ENCODE peak calls at places on chromosomes 6 and 20, in six cellular contexts. D is CD4-positive, CD25-positive, alpha-beta regulatory T cell; L is lower lobe of right lung; Q is OCI-LY7; M is fibroblast of lung; B is aorta. S is an unnamed sample.

GRCh38 chr6:15876406-15876805 is 213.6 kb upstream of the DTNBP1 start:
- DNase-seq in D (no peak), L (no peak), Q (no peak), M (peak), B (no peak), S (no peak)

GRCh38 chr20:50054626-50055511 is 58.1 kb downstream of the UBE2V1 start:
- DNase-seq in D (no peak), L (no peak), Q (no peak), M (peak), B (no peak), S (peak)

GRCh38 chr6:137868721-137869631 is 1.9 kb downstream of the TNFAIP3 start:
- DNase-seq in D (peak), L (no peak), Q (peak), M (no peak), B (no peak), S (no peak)

GRCh38 chr6:4805553-4806307 is 29.5 kb downstream of the CDYL start:
- DNase-seq in D (no peak), L (peak), Q (peak), M (peak), B (peak), S (peak)

GRCh38 chr6:107153061-107153460 is 37.7 kb upstream of the BEND3 start:
- DNase-seq in D (no peak), L (no peak), Q (no peak), M (peak), B (no peak), S (no peak)

GRCh38 chr6:33772114-33772830 is 16.7 kb downstream of the LEMD2 start:
- DNase-seq in D (no peak), L (no peak), Q (no peak), M (no peak), B (no peak), S (no peak)

GRCh38 chr20:6848992-6849391 is 81.5 kb downstream of the BMP2 start:
- DNase-seq in D (no peak), L (no peak), Q (no peak), M (no peak), B (no peak), S (no peak)

GRCh38 chr20:36483919-36484808 is 57.2 kb upstream of the MYL9 start:
- DNase-seq in D (no peak), L (no peak), Q (no peak), M (no peak), B (no peak), S (no peak)

GRCh38 chr6:81773887-81774286 is 21.4 kb upstream of the TENT5A start:
- DNase-seq in D (no peak), L (no peak), Q (no peak), M (no peak), B (no peak), S (no peak)

GRCh38 chr20:6122873-6123649 is at the start of gene FERMT1:
- DNase-seq in D (peak), L (peak), Q (no peak), M (peak), B (no peak), S (peak)

DNA sequence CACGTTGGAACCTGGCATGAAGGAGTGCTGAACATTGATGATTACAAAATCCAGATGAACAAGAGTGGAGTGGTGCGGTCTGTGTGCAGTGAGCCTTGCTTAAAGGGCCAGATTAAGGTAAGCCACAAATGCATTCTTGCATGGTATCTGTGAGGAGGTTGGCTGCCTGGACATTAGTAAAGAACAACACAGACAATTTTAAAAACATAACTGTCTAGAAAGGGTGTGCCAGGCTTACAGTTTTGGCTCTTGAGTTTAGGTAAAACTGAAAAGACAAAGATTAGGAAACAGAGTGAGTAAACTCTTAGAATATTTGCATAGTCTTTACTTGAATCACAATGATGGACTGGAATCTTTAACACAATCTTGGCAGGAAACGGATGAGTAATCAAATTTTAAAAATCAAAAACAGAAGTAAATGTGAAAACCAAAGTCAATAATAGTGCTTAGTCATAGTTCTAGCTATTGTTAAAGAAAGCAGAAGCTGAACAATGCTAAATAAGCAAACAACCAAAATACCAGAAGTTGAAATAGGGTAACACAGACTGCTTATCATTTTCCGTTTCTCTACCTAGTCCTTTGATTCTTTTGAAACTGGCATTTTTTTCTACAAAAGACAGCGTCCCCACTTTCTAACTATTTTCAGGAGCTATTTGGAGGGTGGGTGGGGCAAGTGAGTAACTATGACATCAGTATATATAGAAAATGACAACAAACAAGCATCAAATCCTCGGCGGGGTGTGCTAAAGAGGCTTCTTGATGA is 185.9 kb upstream of the RAB32 start:
- DNase-seq in D (peak), L (no peak), Q (no peak), M (peak), B (no peak), S (no peak)
- H3K27ac ChIP-seq in D (no peak), L (no peak), Q (no peak), M (peak), B (no peak), S (no peak)

GRCh38 chr6:154316131-154316530 is 40.5 kb downstream of the IPCEF1 start:
- DNase-seq in D (no peak), L (no peak), Q (no peak), M (no peak), B (no peak), S (no peak)
- H3K27ac ChIP-seq in D (no peak), L (no peak), Q (no peak), M (no peak), B (no peak), S (no peak)

DNA sequence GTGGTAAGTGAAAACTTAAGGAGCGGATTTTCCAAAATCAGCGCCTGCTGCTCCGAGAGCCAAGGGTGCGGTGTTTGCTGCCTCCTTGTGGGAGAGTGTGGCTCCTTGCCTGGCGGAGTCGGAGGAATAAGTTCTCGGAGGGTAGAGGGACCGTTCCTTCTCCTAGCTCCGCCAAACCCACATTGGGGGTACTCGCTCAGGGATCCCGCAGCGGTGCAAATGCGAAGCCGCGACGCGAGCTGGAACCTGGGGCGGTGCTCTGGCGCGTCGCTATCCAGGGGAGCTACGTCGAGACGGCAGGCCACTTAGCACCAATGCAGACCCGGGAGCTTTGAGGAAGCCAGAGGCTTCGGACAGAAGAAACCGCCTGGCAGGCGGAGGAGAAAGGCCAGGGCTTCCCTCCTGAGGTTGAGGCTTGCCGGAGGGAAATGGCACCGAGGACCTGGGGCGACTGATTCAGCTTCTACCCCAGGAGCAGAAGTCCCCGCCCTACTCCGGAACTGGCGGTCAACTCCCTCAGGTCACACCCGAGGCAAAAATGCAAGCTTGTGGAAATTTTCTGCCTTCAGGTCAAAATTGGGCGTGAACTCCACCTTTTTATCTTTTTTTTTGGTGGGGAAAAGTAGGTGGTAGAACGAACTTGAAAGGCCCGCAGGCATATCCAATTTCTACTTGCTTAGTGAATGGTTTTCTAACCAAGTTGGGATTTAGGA is 5.7 kb upstream of the DDX43 start:
- DNase-seq in D (peak), L (peak), Q (peak), M (peak), B (peak), S (peak)
- H3K27ac ChIP-seq in D (peak), L (peak), Q (no peak), M (peak), B (no peak), S (no peak)

GRCh38 chr6:148878683-148879082 is 131.9 kb downstream of the UST start:
- DNase-seq in D (no peak), L (no peak), Q (no peak), M (no peak), B (no peak), S (no peak)
- H3K27ac ChIP-seq in D (no peak), L (no peak), Q (no peak), M (no peak), B (no peak), S (no peak)

GRCh38 chr6:125957391-125957693 is 772 bp downstream of the HINT3 start:
- DNase-seq in D (no peak), L (no peak), Q (no peak), M (no peak), B (no peak), S (no peak)
- H3K27ac ChIP-seq in D (peak), L (peak), Q (peak), M (peak), B (no peak), S (peak)

GRCh38 chr6:19866199-19866872 is 29.2 kb downstream of the ID4 start:
- DNase-seq in D (no peak), L (no peak), Q (no peak), M (no peak), B (no peak), S (no peak)

GRCh38 chr6:19866900-19867627 is 29.9 kb downstream of the ID4 start:
- DNase-seq in D (no peak), L (no peak), Q (no peak), M (peak), B (no peak), S (no peak)

GRCh38 chr6:19860235-19860877 is 23.2 kb downstream of the ID4 start:
- DNase-seq in D (no peak), L (no peak), Q (no peak), M (no peak), B (no peak), S (no peak)

GRCh38 chr6:19865178-19865577 is 28.0 kb downstream of the ID4 start:
- DNase-seq in D (no peak), L (no peak), Q (no peak), M (no peak), B (no peak), S (no peak)

DNA sequence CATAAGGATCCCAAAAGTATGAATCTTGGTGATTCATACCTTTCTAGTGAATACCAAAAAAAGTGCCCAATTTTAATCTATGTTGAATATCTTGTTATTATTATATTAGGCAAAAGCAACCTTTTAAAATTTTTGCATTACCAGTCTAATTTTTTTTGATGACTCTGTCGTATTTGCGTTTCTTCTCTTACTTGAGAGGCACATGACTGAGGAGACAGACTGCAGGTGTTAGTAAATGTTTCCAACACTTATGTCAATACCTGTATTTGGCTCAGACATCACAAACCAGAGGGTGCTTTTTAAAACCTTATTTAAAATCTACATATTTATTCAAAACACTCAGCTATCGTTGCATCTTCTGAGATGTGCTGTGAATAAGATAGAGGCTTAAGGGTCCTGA is 27.1 kb downstream of the ID4 start:
- DNase-seq in D (no peak), L (no peak), Q (no peak), M (no peak), B (no peak), S (no peak)
- H3K27ac ChIP-seq in D (no peak), L (no peak), Q (no peak), M (no peak), B (no peak), S (no peak)

DNA sequence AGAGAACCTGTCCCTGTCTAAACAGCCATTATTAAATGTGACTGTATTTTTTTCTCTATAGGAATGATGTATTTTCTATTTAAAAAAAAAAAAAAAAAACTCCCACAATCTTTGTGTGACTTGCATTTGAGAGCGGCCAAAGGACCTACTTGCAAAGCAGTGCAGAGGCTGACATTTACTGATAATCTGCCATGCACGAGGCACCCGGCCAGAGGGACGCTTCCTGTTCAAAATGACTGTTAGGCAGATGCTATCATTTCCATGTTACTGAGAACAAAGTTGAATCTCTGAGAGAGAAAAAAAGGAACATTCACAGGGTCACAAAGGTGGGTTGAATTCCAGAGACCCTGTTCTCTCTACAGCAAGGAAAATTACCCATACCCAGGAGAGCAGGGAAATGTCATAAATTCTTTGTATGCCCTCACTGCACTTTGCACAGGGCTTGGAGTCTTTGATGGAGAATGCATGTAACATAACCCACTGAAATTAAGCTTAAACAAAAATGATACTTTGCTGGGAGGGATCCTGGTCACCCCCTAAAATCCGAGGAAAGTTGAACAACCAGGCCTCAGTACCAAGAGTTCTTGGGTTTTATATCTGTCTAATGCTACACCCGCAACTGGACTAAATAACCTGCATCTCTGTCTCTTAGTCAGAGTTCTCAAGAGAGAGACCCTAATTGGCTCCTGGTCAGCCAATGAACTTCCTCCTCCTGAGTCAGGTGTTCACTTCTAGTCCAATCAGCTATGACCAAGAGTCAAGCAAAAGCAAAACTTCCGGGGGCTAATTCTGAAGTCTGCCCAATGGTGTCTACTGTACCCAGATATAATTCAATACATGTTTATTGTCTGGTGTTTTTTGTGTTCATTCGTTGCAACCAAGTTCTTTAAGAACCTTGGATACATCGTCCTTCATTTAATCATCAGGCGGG is 61.2 kb downstream of the GCLC start:
- DNase-seq in D (peak), L (no peak), Q (peak), M (peak), B (peak), S (no peak)
- H3K27ac ChIP-seq in D (no peak), L (peak), Q (no peak), M (no peak), B (no peak), S (no peak)

GRCh38 chr6:108588586-108588985 is 27.9 kb downstream of the FOXO3 start:
- DNase-seq in D (peak), L (no peak), Q (peak), M (peak), B (peak), S (peak)
- H3K27ac ChIP-seq in D (no peak), L (peak), Q (peak), M (peak), B (peak), S (peak)

S was measured in neural progenitor cell.